ENCODE peak calls at places on chromosomes 7 and 10, in six cellular contexts. P is colonic mucosa; R is fibroblast of the aortic adventitia; U is Caki2; C is GM23248; G is stimulated activated CD4-positive, alpha-beta T cell treated with anti-CD3 and anti-CD28 coated beads, Interleukin-15, amount 100 ng/mL, for 24 hours. D is an unnamed sample.

GRCh38 chr10:56360583-56360966 is 484 bp downstream of the ZWINT start:
- DNase-seq in P (no peak), R (no peak), U (no peak), C (peak), G (no peak), D (peak)

GRCh38 chr7:18119985-18120384 is 92.3 kb upstream of the PRPS1L1 start:
- DNase-seq in P (no peak), R (peak), U (no peak), C (peak), G (no peak), D (no peak)

GRCh38 chr10:108801775-108802516 is 1121.4 kb downstream of the XPNPEP1 start:
- DNase-seq in P (no peak), R (peak), U (no peak), C (peak), G (no peak), D (no peak)

GRCh38 chr7:115906690-115907089 is 123.9 kb downstream of the TFEC start:
- DNase-seq in P (no peak), R (no peak), U (no peak), C (no peak), G (no peak), D (no peak)

GRCh38 chr10:97490592-97490991 is 7.6 kb downstream of the MMS19 start:
- DNase-seq in P (no peak), R (no peak), U (no peak), C (peak), G (no peak), D (no peak)

GRCh38 chr10:3755440-3756359 is 29.3 kb downstream of the KLF6 start:
- DNase-seq in P (no peak), R (peak), U (peak), C (peak), G (peak), D (peak)

GRCh38 chr7:149885191-149886017 is 11.6 kb downstream of the ATP6V0E2 start:
- DNase-seq in P (peak), R (no peak), U (no peak), C (no peak), G (no peak), D (no peak)

GRCh38 chr10:125162181-125162906 is 2.0 kb upstream of the CTBP2 start:
- DNase-seq in P (peak), R (no peak), U (no peak), C (no peak), G (no peak), D (no peak)

GRCh38 chr10:121330528-121330927 is 267.7 kb downstream of the FGFR2 start:
- DNase-seq in P (no peak), R (no peak), U (no peak), C (no peak), G (no peak), D (peak)

GRCh38 chr7:81662531-81662930 is 107.3 kb downstream of the HGF start:
- DNase-seq in P (no peak), R (no peak), U (no peak), C (peak), G (no peak), D (no peak)

GRCh38 chr7:142784096-142784495 is 13.3 kb downstream of the PRSS2 start:
- DNase-seq in P (no peak), R (no peak), U (no peak), C (no peak), G (no peak), D (no peak)

GRCh38 chr7:47601119-47601880 is 19.4 kb upstream of the TNS3 start:
- DNase-seq in P (no peak), R (peak), U (peak), C (peak), G (no peak), D (peak)

GRCh38 chr7:13989138-13989943 is at the start of gene ETV1:
- DNase-seq in P (peak), R (peak), U (peak), C (peak), G (peak), D (peak)

GRCh38 chr7:107091306-107091705 is 46.8 kb downstream of the PRKAR2B start:
- DNase-seq in P (no peak), R (no peak), U (no peak), C (no peak), G (no peak), D (no peak)

GRCh38 chr7:47978790-47979144 is 648 bp downstream of the HUS1 start:
- DNase-seq in P (no peak), R (no peak), U (no peak), C (no peak), G (no peak), D (peak)

GRCh38 chr7:30713397-30713796 is 31.1 kb upstream of the CRHR2 start:
- DNase-seq in P (no peak), R (no peak), U (no peak), C (peak), G (no peak), D (no peak)

GRCh38 chr7:147240468-147240867 is 1123.9 kb downstream of the CNTNAP2 start:
- DNase-seq in P (no peak), R (no peak), U (no peak), C (no peak), G (no peak), D (no peak)

GRCh38 chr7:53422291-53422690 is 386.9 kb downstream of the POM121L12 start:
- DNase-seq in P (no peak), R (no peak), U (peak), C (no peak), G (no peak), D (no peak)

GRCh38 chr10:6083523-6084475 is 5.0 kb upstream of the RBM17 start:
- DNase-seq in P (no peak), R (peak), U (no peak), C (peak), G (peak), D (no peak)